ENCODE peak calls at places on chromosomes 5 and 9, in five cellular contexts. J is fibroblast of the aortic adventitia, O is stomach, F is lung, A is glutamatergic neuron. V is an unnamed sample.

GRCh38 chr5:53071298-53071697 is 38.3 kb downstream of the MOCS2 start:
- DNase-seq in A (no peak), J (no peak), F (no peak), O (no peak), V (no peak)

GRCh38 chr9:4088680-4089079 is 211.2 kb downstream of the GLIS3 start:
- DNase-seq in O (no peak), F (no peak), J (no peak), A (no peak), V (no peak)

GRCh38 chr5:6570530-6570929 is 62.3 kb downstream of the NSUN2 start:
- DNase-seq in A (no peak), F (peak; percentile 23), O (no peak), J (no peak), V (no peak)

GRCh38 chr9:6549106-6549505 is 96.4 kb downstream of the GLDC start:
- DNase-seq in J (no peak), O (no peak), A (peak; percentile 49), F (no peak), V (no peak)

GRCh38 chr9:94922098-94922607 is 195.7 kb downstream of the AOPEP start:
- DNase-seq in J (peak; percentile 98), A (no peak), O (no peak), F (peak; percentile 72), V (no peak)

GRCh38 chr5:175047048-175047447 is 322.7 kb downstream of the MSX2 start:
- DNase-seq in A (no peak), F (no peak), O (no peak), J (no peak), V (no peak)

GRCh38 chr5:172490739-172491461 is 36.6 kb upstream of the SH3PXD2B start:
- DNase-seq in O (no peak), A (no peak), J (no peak), F (no peak), V (no peak)

GRCh38 chr5:107542428-107542827 is 128.3 kb downstream of the EFNA5 start:
- DNase-seq in O (peak; percentile 92), F (peak; percentile 84), J (peak; percentile 89), A (no peak), V (no peak)

GRCh38 chr5:33048315-33048714 is 337.2 kb downstream of the NPR3 start:
- DNase-seq in F (no peak), J (no peak), A (no peak), O (no peak), V (no peak)

GRCh38 chr9:89988458-89988857 is 383.6 kb downstream of the GADD45G start:
- DNase-seq in A (no peak), O (no peak), J (no peak), F (no peak), V (no peak)

GRCh38 chr5:65172486-65173129 is 309.1 kb downstream of the ADAMTS6 start:
- DNase-seq in A (no peak), F (no peak), O (no peak), J (peak; percentile 55), V (no peak)

GRCh38 chr5:54296386-54296785 is 14.0 kb downstream of the ARL15 start:
- DNase-seq in O (peak; percentile 62), J (no peak), F (peak; percentile 32), A (no peak), V (no peak)

GRCh38 chr9:11328326-11328725 is 715.5 kb upstream of the PTPRD start:
- DNase-seq in O (no peak), J (no peak), A (no peak), F (no peak), V (no peak)

GRCh38 chr9:131068076-131068816 is 28.1 kb upstream of the AIF1L start:
- DNase-seq in O (no peak), F (no peak), J (no peak), A (no peak), V (no peak)

GRCh38 chr5:84032404-84032803 is 311.7 kb upstream of the HAPLN1 start:
- DNase-seq in J (peak; percentile 39), A (no peak), F (no peak), O (no peak), V (no peak)

GRCh38 chr9:14530301-14530700 is 162.9 kb downstream of the ZDHHC21 start:
- DNase-seq in J (no peak), A (no peak), F (no peak), O (no peak), V (no peak)

GRCh38 chr9:113638916-113639315 is 175.4 kb downstream of the RGS3 start:
- DNase-seq in F (no peak), J (no peak), O (no peak), A (no peak), V (no peak)

GRCh38 chr5:51194626-51195025 is 188.6 kb upstream of the ISL1 start:
- DNase-seq in J (no peak), A (no peak), O (no peak), F (no peak), V (no peak)

GRCh38 chr5:139768802-139769465 is 26.7 kb upstream of the PSD2 start:
- DNase-seq in F (no peak), O (no peak), J (no peak), A (peak; percentile 33), V (no peak)

GRCh38 chr9:15622596-15622995 is 69.8 kb downstream of the CCDC171 start:
- DNase-seq in J (peak; percentile 43), F (no peak), A (no peak), O (no peak), V (no peak)

GRCh38 chr5:10595678-10596309 is 31.9 kb downstream of the ANKRD33B start:
- DNase-seq in J (peak; percentile 89), O (no peak), A (no peak), F (no peak), V (no peak)

GRCh38 chr5:179345429-179346321 is at the start of gene ADAMTS2:
- DNase-seq in J (peak; percentile 47), F (peak; percentile 41), O (peak; percentile 30), A (peak; percentile 81), V (peak; percentile 82)

GRCh38 chr9:136844766-136845464 is 2.6 kb downstream of the AJM1 start:
- DNase-seq in F (no peak), O (no peak), J (no peak), A (no peak), V (no peak)

GRCh38 chr5:150358261-150359095 is 981 bp downstream of the TCOF1 start:
- DNase-seq in J (peak; percentile 20), F (no peak), A (no peak), O (no peak), V (no peak)

GRCh38 chr9:128022886-128023285 is 42.1 kb upstream of the EEIG1 start:
- DNase-seq in J (peak; percentile 33), O (no peak), A (no peak), F (no peak), V (no peak)

GRCh38 chr9:124828679-124829669 is 24.3 kb upstream of the WDR38 start:
- DNase-seq in F (no peak), A (no peak), O (no peak), J (no peak), V (no peak)

GRCh38 chr5:105905392-105905791 is 1765.3 kb downstream of the EFNA5 start:
- DNase-seq in A (no peak), F (no peak), O (no peak), J (peak; percentile 7), V (no peak)

GRCh38 chr9:114112778-114113585 is 13.9 kb upstream of the KIF12 start:
- DNase-seq in A (no peak), F (peak; percentile 55), J (peak; percentile 74), O (peak; percentile 73), V (no peak)

GRCh38 chr5:145543968-145544367 is 291.2 kb downstream of the PRELID2 start:
- DNase-seq in O (no peak), F (no peak), J (no peak), A (no peak), V (no peak)

GRCh38 chr5:132205385-132206125 is 22.1 kb downstream of the P4HA2 start:
- DNase-seq in F (no peak), A (peak; percentile 56), O (no peak), J (peak; percentile 37), V (no peak)

DNA sequence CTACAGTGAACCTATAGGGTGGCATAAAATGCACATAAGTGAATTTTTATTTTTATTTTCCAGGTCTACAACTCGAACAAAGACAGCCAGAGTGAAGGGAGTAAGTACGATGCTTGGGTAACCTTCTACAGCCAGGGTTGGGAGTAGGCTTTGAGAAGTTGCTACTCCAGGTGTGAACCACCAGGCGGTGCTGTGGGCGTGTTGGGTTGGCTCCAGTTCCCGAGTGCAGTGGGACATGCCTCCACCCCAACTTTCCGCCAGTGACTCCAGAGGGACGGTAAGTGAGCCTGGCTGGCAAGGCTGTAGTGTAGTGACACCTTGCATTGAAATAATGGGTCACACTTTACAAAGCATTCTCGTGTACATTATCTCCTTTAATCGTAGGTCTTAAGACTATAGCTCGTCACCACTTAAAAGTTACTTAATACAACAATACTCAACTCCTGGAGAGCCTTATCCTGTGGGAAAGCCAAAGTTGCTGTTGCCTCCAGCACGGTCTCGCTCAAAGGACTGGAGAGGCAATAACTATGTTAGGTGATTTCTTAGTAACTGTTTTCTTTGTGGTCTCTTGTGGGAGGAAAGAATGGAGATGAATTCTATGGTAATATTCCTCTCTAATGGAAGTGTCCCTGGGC is 244.0 kb downstream of the ARHGAP26 start:
- DNase-seq in F (peak; percentile 59), O (peak; percentile 33), J (no peak), A (peak; percentile 77), V (peak; percentile 59)
- TF ChIP-seq CTCF in F (no peak), O (no peak), J (peak; percentile 39), A (peak; percentile 87), V (peak; percentile 56)

DNA sequence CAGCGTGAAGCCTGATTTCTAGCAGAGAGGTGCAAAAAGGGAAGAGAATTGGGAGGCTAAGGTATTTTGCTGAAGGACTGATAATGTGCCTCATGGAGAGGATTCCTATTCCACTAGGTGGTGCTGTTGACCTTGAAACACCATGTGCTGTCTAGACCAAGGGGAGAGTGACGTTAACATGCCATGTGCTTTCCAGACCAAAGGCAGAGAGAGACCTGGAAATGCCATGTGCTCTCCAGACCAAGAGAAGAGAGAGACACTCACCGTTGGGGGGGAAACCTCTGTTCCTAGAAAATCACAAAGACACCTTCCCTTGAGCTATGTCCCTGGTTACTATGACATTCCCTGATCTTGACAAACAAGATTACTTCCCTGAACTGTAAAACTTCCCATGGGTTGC is 286.0 kb upstream of the TUSC1 start:
- DNase-seq in J (peak; percentile 70), O (no peak), A (peak; percentile 23), F (peak; percentile 33), V (peak; percentile 32)
- TF ChIP-seq CTCF in J (peak; percentile 55), O (no peak), A (peak; percentile 80), F (no peak), V (peak; percentile 44)

GRCh38 chr9:21694424-21694823 is 108.0 kb upstream of the MTAP start:
- DNase-seq in F (no peak), J (no peak), O (no peak), A (no peak), V (no peak)
- TF ChIP-seq CTCF in F (no peak), J (no peak), O (no peak), A (no peak), V (no peak)

DNA sequence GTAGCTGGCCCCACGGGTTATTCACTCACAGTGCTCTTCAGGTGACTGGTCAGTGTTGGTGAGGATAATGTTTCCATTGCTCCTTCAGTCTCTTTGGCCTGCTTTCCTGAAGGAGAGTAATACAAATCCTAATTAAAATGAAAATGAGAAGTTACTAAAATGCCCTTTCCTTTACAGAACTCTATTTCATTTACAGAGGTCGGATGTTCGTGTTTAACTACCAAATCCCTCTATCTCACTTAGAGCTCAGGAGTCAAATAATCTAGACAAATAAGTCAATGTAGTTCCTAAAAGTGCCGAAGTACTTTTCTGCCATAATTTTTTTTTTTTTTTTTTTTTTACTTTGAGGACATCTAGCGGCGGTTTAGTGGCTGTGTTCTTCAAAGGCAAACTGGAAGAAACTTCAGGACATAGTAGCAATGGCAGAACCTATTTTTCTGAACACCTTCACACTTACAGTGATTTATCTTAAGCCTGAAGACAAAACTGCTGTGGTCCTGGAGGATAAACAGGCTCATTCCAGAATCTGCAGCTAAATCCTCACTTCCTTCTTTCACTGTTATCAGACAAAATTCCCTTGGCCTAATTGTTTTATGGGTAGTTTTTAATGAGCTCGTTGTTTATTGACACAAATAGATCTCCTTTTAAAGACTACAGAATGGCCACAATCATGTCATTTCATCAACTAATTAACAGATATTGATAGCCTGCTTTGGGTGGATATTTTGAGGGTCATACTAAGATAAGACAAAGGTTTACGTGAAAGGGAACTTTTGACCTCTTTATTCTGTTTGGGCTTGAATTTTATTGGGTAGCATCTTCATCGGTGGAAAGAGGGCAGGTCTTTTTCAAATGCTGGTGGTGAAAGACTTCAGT is 207.6 kb upstream of the DMRTA1 start:
- DNase-seq in J (peak; percentile 78), O (no peak), F (no peak), A (no peak), V (no peak)
- TF ChIP-seq CTCF in J (peak; percentile 62), O (peak; percentile 25), F (peak; percentile 23), A (peak; percentile 55), V (peak; percentile 50)

V was measured in nephron progenitor cell.